ENCODE peak calls at places on chromosomes 11 and 22, in four cellular contexts. B, O, K and D are unnamed samples.
A peak's percentile ranks its signal among the peaks of the same experiment; 100 is the strongest.

GRCh38 chr11:69416746-69417145 is 64.7 kb upstream of the LINC01488 start:
- DNase-seq in B (no peak), O (no peak), K (no peak), D (no peak)

GRCh38 chr22:49961601-49962011 is 1.0 kb downstream of the PIM3 start:
- DNase-seq in B (no peak), O (no peak), K (no peak), D (no peak)

GRCh38 chr22:20054485-20054884 is 25.6 kb upstream of the DGCR8 start:
- DNase-seq in B (no peak), O (no peak), K (no peak), D (no peak)

GRCh38 chr22:42343136-42343484 is 72.7 kb upstream of the TCF20 start:
- DNase-seq in B (no peak), O (no peak), K (no peak), D (no peak)

GRCh38 chr22:23026777-23027176 is 43.5 kb upstream of the GNAZ start:
- DNase-seq in B (no peak), O (no peak), K (no peak), D (no peak)

GRCh38 chr22:23270212-23270733 is 90.0 kb downstream of the BCR start:
- DNase-seq in B (no peak), O (no peak), K (no peak), D (no peak)

GRCh38 chr11:127238321-127238720 is 237.8 kb upstream of the KIRREL3 start:
- DNase-seq in B (no peak), O (no peak), K (no peak), D (no peak)

GRCh38 chr11:81772161-81772560 is 961.5 kb downstream of the FAM181B start:
- DNase-seq in B (no peak), O (no peak), K (no peak), D (no peak)

GRCh38 chr11:8206251-8207079 is 37.6 kb upstream of the RIC3 start:
- DNase-seq in B (no peak), O (no peak), K (no peak), D (no peak)

GRCh38 chr22:26409705-26410376 is 19.2 kb upstream of the ASPHD2 start:
- DNase-seq in B (no peak), O (no peak), K (no peak), D (no peak)

GRCh38 chr11:115941481-115941993 is 437.3 kb upstream of the CADM1 start:
- DNase-seq in B (no peak), O (no peak), K (no peak), D (no peak)

GRCh38 chr11:95084509-95084908 is 5.1 kb upstream of the ENDOD1 start:
- DNase-seq in B (no peak), O (no peak), K (no peak), D (no peak)

GRCh38 chr11:125842319-125842948 is 9.3 kb downstream of the PATE4 start:
- DNase-seq in B (peak; percentile 9), O (no peak), K (no peak), D (peak; percentile 5)

GRCh38 chr11:116870054-116870453 is 32.6 kb upstream of the APOA1 start:
- DNase-seq in B (no peak), O (no peak), K (no peak), D (no peak)

GRCh38 chr22:21694795-21695431 is 29.1 kb downstream of the PPIL2 start:
- DNase-seq in B (no peak), O (no peak), K (no peak), D (no peak)

GRCh38 chr11:91382946-91383345 is 841.7 kb upstream of the FAT3 start:
- DNase-seq in B (no peak), O (no peak), K (no peak), D (no peak)

GRCh38 chr11:94060401-94060800 is 39.2 kb downstream of the HEPHL1 start:
- DNase-seq in B (no peak), O (no peak), K (no peak), D (no peak)

GRCh38 chr11:129530154-129530895 is 154.7 kb downstream of the BARX2 start:
- DNase-seq in B (no peak), O (peak; percentile 86), K (no peak), D (no peak)

GRCh38 chr11:113134605-113135004 is 173.4 kb downstream of the NCAM1 start:
- DNase-seq in B (no peak), O (no peak), K (no peak), D (no peak)

GRCh38 chr11:46389450-46390330 is 1.9 kb downstream of the CHRM4 start:
- DNase-seq in B (no peak), O (peak; percentile 61), K (no peak), D (peak; percentile 76)

GRCh38 chr22:27146871-27147591 is 489.6 kb downstream of the MIAT start:
- DNase-seq in B (no peak), O (no peak), K (no peak), D (no peak)

GRCh38 chr22:27107824-27108223 is 450.4 kb downstream of the MIAT start:
- DNase-seq in B (no peak), O (peak; percentile 30), K (no peak), D (no peak)

GRCh38 chr11:115869780-115870431 is 365.7 kb upstream of the CADM1 start:
- DNase-seq in B (peak; percentile 54), O (peak; percentile 13), K (peak; percentile 51), D (peak; percentile 57)

GRCh38 chr11:42043312-42043711 is 583.9 kb upstream of the LRRC4C start:
- DNase-seq in B (no peak), O (no peak), K (no peak), D (no peak)

GRCh38 chr11:45089845-45090499 is 56.5 kb upstream of the PRDM11 start:
- DNase-seq in B (no peak), O (no peak), K (no peak), D (no peak)

GRCh38 chr11:133921513-133921912 is 35.3 kb downstream of the IGSF9B start:
- DNase-seq in B (no peak), O (no peak), K (no peak), D (no peak)

GRCh38 chr11:131633978-131634377 is 263.6 kb downstream of the NTM start:
- DNase-seq in B (no peak), O (no peak), K (no peak), D (no peak)

GRCh38 chr11:72754544-72755155 is 2.4 kb upstream of the ARAP1 start:
- DNase-seq in B (no peak), O (no peak), K (no peak), D (no peak)

GRCh38 chr11:125315088-125315740 is 150.7 kb downstream of the PKNOX2 start:
- DNase-seq in B (no peak), O (no peak), K (no peak), D (no peak)

GRCh38 chr11:66509131-66509561 is 1.3 kb upstream of the BBS1 start:
- DNase-seq in B (no peak), O (peak; percentile 72), K (no peak), D (no peak)

GRCh38 chr11:75792127-75792731 is 22.8 kb upstream of the UVRAG start:
- DNase-seq in B (no peak), O (no peak), K (no peak), D (no peak)

GRCh38 chr22:24187731-24188644 is 6.7 kb downstream of the SUSD2 start:
- DNase-seq in B (no peak), O (no peak), K (no peak), D (no peak)

GRCh38 chr11:19869946-19870589 is 157.4 kb downstream of the NAV2 start:
- DNase-seq in B (no peak), O (no peak), K (no peak), D (no peak)

GRCh38 chr11:73249858-73250773 is 22.0 kb upstream of the P2RY6 start:
- DNase-seq in B (no peak), O (no peak), K (no peak), D (no peak)

GRCh38 chr11:81966340-81966739 is 767.3 kb downstream of the FAM181B start:
- DNase-seq in B (no peak), O (no peak), K (no peak), D (no peak)

GRCh38 chr11:102981324-102981910 is 25.9 kb upstream of the MMP13 start:
- DNase-seq in B (no peak), O (no peak), K (no peak), D (peak; percentile 33)

GRCh38 chr22:17120711-17121234 is 387 bp downstream of the TMEM121B start:
- DNase-seq in B (no peak), O (no peak), K (no peak), D (no peak)

GRCh38 chr11:6604081-6604626 is 580 bp downstream of the ILK start:
- DNase-seq in B (no peak), O (peak; percentile 64), K (no peak), D (no peak)

DNA sequence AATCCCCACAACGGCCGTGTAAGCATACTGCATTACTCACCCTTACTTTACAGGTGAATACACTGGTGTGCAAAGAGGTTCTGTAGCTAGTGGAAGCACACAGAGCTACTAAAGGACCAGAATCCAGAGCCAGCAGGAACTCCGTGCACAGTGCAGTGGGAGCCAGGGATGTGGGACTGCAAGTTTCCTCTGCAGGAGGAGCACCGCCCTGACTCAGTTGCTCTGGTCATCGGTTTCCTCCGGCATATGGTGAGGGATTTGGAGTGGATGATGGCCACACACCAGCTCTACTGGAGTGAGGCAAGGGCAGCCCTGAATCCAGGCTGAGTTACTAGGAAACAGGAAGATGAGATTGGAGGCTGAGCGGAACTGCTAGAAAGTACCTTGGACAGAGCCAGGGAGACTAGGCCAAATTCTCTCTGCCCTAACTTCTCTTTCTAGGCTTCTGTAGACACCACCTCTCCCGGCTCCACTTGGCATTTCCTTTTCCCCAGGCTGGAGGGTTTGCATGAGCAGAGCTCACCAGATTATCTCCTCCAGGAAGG is 18.2 kb upstream of the C22orf42 start:
- DNase-seq in B (no peak), O (no peak), K (no peak), D (no peak)
- TF ChIP-seq SUZ12 in B (no peak), O (no peak), K (no peak), D (no peak)

DNA sequence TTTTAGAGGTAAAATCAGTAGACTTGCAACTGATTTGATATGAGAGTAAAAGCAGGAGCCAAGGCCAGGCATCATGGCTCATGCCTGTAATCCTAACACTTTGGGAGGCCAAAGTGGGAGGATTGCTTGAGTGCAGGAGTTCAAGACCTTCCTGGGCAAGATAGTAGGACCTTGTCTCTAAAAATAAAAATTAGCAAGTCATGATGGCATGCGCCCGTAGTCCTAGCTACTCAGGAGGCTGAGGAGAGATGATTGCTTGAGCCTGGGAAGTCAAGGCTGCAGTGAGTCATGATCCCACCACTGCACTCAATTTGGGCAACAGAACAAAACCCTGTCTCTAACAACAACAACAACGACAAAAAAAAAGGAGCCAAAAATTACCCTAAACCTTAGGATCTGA is 13.5 kb downstream of the SGSM3 start:
- DNase-seq in B (no peak), O (no peak), K (no peak), D (no peak)
- H3K4me1 ChIP-seq in B (no peaks in the 10 kb centered on the region), O (peaks cover 21% of the 10 kb centered on the region), K (peaks cover 26% of the 10 kb centered on the region), D (no peaks in the 10 kb centered on the region)

GRCh38 chr11:40292636-40293585 is 1166.5 kb downstream of the LRRC4C start:
- DNase-seq in B (no peak), O (no peak), K (no peak), D (no peak)
- H3K9ac ChIP-seq in B (no peak overlapping the region), O (no peak overlapping the region), K (no peak overlapping the region), D (peak overlapping the region; percentile 33)

DNA sequence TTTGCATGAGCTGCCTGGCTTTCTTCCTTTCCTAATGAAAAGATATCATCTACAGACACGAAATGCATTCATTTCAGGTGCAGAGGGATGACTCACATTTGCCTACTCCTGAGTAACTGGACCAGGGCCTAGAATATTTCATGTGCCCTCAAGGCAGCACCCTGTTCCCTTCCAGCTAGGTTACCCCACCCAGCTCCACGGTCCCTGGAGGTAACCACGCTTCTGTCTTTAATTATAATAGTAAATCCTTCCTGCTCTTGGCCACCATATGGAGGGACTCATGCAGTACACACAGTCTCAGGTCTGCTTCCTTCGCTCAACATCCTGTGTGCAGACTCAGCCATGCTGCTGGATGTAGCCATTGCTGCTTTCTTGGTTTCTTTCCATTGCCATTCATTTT is 22.3 kb downstream of the DHCR7 start:
- DNase-seq in B (no peak), O (no peak), K (no peak), D (no peak)
- TF ChIP-seq SUZ12 in B (no peak), O (no peak), K (no peak), D (no peak)